ENCODE peak calls at places on chromosomes 11 and 22, in seven cellular contexts. F is HT1080; C is NK-92 treated with Interleukin-12 subunit alpha and Interleukin-12 subunit beta, amount 100 ng/mL, for 24 hours; P is NCI-H146; S is activated T-helper 9 cell treated with anti-CD3 and anti-CD28 coated beads, Interleukin-2, amount 50 U/mL, for 16 hours; M is natural killer cell; E is A549. O is an unnamed sample.

GRCh38 chr22:46111645-46112306 is 38.5 kb upstream of the PPARA start:
- DNase-seq in E (no peak), C (no peak), F (no peak), S (no peak), P (peak), M (no peak), O (no peak)

GRCh38 chr11:64331569-64332371 is 8.2 kb upstream of the CCDC88B start:
- DNase-seq in M (peak), C (peak), E (peak), F (peak), P (no peak), S (peak), O (peak)

GRCh38 chr11:14390669-14391068 is 31.7 kb upstream of the RRAS2 start:
- DNase-seq in C (no peak), S (no peak), M (no peak), F (no peak), P (no peak), E (no peak), O (no peak)

GRCh38 chr11:60844870-60845221 is 2.9 kb downstream of the CCDC86 start:
- DNase-seq in F (no peak), C (no peak), E (no peak), P (no peak), S (no peak), M (no peak), O (no peak)

GRCh38 chr11:107561688-107562087 is 3.8 kb downstream of the ALKBH8 start:
- DNase-seq in M (no peak), F (peak), E (no peak), S (no peak), C (no peak), P (no peak), O (no peak)

GRCh38 chr11:125074511-125075241 is 11.6 kb downstream of the SLC37A2 start:
- DNase-seq in M (no peak), P (no peak), S (no peak), C (no peak), F (no peak), E (no peak), O (no peak)

GRCh38 chr22:29225422-29226090 is 19.9 kb downstream of the EMID1 start:
- DNase-seq in M (no peak), S (no peak), C (no peak), P (no peak), F (peak), E (no peak), O (no peak)

GRCh38 chr11:119316017-119316728 is 757 bp downstream of the MCAM start:
- DNase-seq in C (no peak), E (no peak), P (peak), F (peak), M (no peak), S (no peak), O (peak)

GRCh38 chr11:19952101-19952605 is 208.1 kb downstream of the DBX1 start:
- DNase-seq in F (no peak), C (no peak), E (no peak), S (no peak), M (no peak), P (peak), O (no peak)

GRCh38 chr11:106917973-106918372 is 100.3 kb downstream of the GUCY1A2 start:
- DNase-seq in E (no peak), S (no peak), M (no peak), F (peak), C (no peak), P (no peak), O (no peak)

GRCh38 chr11:134660416-134660815 is 248.4 kb upstream of the B3GAT1 start:
- DNase-seq in M (no peak), F (no peak), C (no peak), E (no peak), S (no peak), P (no peak), O (no peak)

GRCh38 chr22:40401532-40401931 is 31.1 kb downstream of the SGSM3 start:
- DNase-seq in P (no peak), F (no peak), C (peak), S (peak), M (peak), E (no peak), O (no peak)

GRCh38 chr11:66768088-66768521 is 39.1 kb upstream of the SPTBN2 start:
- DNase-seq in F (no peak), P (no peak), E (peak), M (no peak), S (no peak), C (no peak), O (no peak)

GRCh38 chr11:9273430-9274336 is 8.5 kb upstream of the DENND5A start:
- DNase-seq in S (no peak), P (no peak), C (peak), M (no peak), F (no peak), E (no peak), O (no peak)

GRCh38 chr22:44591146-44591790 is 93.2 kb upstream of the RTL6 start:
- DNase-seq in M (no peak), F (no peak), C (no peak), P (no peak), S (no peak), E (no peak), O (no peak)

GRCh38 chr11:72823105-72823804 is 9.0 kb downstream of the ATG16L2 start:
- DNase-seq in M (no peak), E (no peak), F (no peak), S (no peak), C (no peak), P (no peak), O (no peak)

GRCh38 chr11:123650901-123651300 is 3.5 kb downstream of the SCN3B start:
- DNase-seq in C (no peak), S (no peak), M (no peak), F (no peak), E (no peak), P (no peak), O (no peak)

GRCh38 chr11:33716236-33716635 is 15.6 kb upstream of the C11orf91 start:
- DNase-seq in F (peak), M (no peak), S (no peak), P (no peak), C (no peak), E (no peak), O (no peak)

GRCh38 chr22:48593551-48593950 is 1234.1 kb downstream of the BRD1 start:
- DNase-seq in M (no peak), C (no peak), P (no peak), F (no peak), E (no peak), S (no peak), O (no peak)

GRCh38 chr11:127644366-127644765 is 643.8 kb upstream of the KIRREL3 start:
- DNase-seq in E (no peak), S (no peak), P (no peak), M (no peak), C (no peak), F (no peak), O (no peak)

GRCh38 chr11:61545921-61546320 is 35.0 kb downstream of the SYT7 start:
- DNase-seq in C (no peak), M (no peak), P (no peak), F (no peak), S (no peak), E (no peak), O (no peak)

GRCh38 chr11:20406484-20406883 is 19.0 kb downstream of the PRMT3 start:
- DNase-seq in E (no peak), M (no peak), C (no peak), F (no peak), S (no peak), P (no peak), O (no peak)